ENCODE peak calls at places on chromosomes 1 and 21, in seven cellular contexts. One of them, this sample, is unnamed.

GRCh38 chr1:148161252-148161901 is 9.3 kb upstream of the NBPF11 start:
- DNase-seq in heart left ventricle: no peak
- DNase-seq in lower lobe of right lung: no peak
- DNase-seq in left cardiac atrium: peak; percentile 16
- DNase-seq in thoracic aorta: no peak
- DNase-seq in psoas muscle: peak; percentile 50
- DNase-seq in Caki2: no peak
- DNase-seq in this sample: no peak

GRCh38 chr1:65459397-65459768 is 38.9 kb downstream of the LEPR start:
- DNase-seq in heart left ventricle: no peak
- DNase-seq in lower lobe of right lung: no peak
- DNase-seq in Caki2: peak; percentile 40
- DNase-seq in left cardiac atrium: no peak
- DNase-seq in psoas muscle: no peak
- DNase-seq in thoracic aorta: no peak
- DNase-seq in this sample: no peak

GRCh38 chr1:157117527-157118057 is 18.0 kb upstream of the ETV3L start:
- DNase-seq in Caki2: no peak
- DNase-seq in lower lobe of right lung: no peak
- DNase-seq in psoas muscle: no peak
- DNase-seq in thoracic aorta: no peak
- DNase-seq in heart left ventricle: no peak
- DNase-seq in left cardiac atrium: no peak
- DNase-seq in this sample: no peak

GRCh38 chr1:95956215-95956614 is 722.2 kb downstream of the RWDD3 start:
- DNase-seq in left cardiac atrium: no peak
- DNase-seq in thoracic aorta: no peak
- DNase-seq in heart left ventricle: no peak
- DNase-seq in Caki2: no peak
- DNase-seq in lower lobe of right lung: no peak
- DNase-seq in psoas muscle: no peak
- DNase-seq in this sample: no peak

GRCh38 chr1:54324031-54324654 is 82.1 kb downstream of the SSBP3 start:
- DNase-seq in thoracic aorta: no peak
- DNase-seq in left cardiac atrium: peak; percentile 69
- DNase-seq in Caki2: no peak
- DNase-seq in lower lobe of right lung: no peak
- DNase-seq in heart left ventricle: no peak
- DNase-seq in psoas muscle: no peak
- DNase-seq in this sample: peak; percentile 67

GRCh38 chr1:234965128-234965527 is 163.5 kb downstream of the TOMM20 start:
- DNase-seq in lower lobe of right lung: no peak
- DNase-seq in Caki2: no peak
- DNase-seq in psoas muscle: no peak
- DNase-seq in left cardiac atrium: no peak
- DNase-seq in thoracic aorta: no peak
- DNase-seq in heart left ventricle: no peak
- DNase-seq in this sample: no peak

GRCh38 chr1:9164537-9164910 is 35.6 kb upstream of the GPR157 start:
- DNase-seq in thoracic aorta: no peak
- DNase-seq in left cardiac atrium: no peak
- DNase-seq in psoas muscle: no peak
- DNase-seq in heart left ventricle: no peak
- DNase-seq in Caki2: peak; percentile 15
- DNase-seq in lower lobe of right lung: no peak
- DNase-seq in this sample: no peak

GRCh38 chr1:24503003-24503751 is 541 bp downstream of the RCAN3 start:
- DNase-seq in left cardiac atrium: no peak
- DNase-seq in lower lobe of right lung: no peak
- DNase-seq in thoracic aorta: no peak
- DNase-seq in psoas muscle: no peak
- DNase-seq in Caki2: no peak
- DNase-seq in heart left ventricle: peak; percentile 27
- DNase-seq in this sample: peak; percentile 34

GRCh38 chr1:3483801-3484444 is 29.5 kb downstream of the ARHGEF16 start:
- DNase-seq in thoracic aorta: no peak
- DNase-seq in lower lobe of right lung: no peak
- DNase-seq in psoas muscle: peak; percentile 71
- DNase-seq in Caki2: no peak
- DNase-seq in heart left ventricle: no peak
- DNase-seq in left cardiac atrium: peak; percentile 53
- DNase-seq in this sample: peak; percentile 67

GRCh38 chr21:45019076-45019886 is 55.1 kb upstream of the ADARB1 start:
- DNase-seq in left cardiac atrium: peak; percentile 56
- DNase-seq in lower lobe of right lung: peak; percentile 48
- DNase-seq in Caki2: no peak
- DNase-seq in heart left ventricle: peak; percentile 30
- DNase-seq in thoracic aorta: no peak
- DNase-seq in psoas muscle: peak; percentile 76
- DNase-seq in this sample: peak; percentile 65

GRCh38 chr1:236336084-236336483 is 54.3 kb upstream of the ERO1B start:
- DNase-seq in thoracic aorta: no peak
- DNase-seq in Caki2: no peak
- DNase-seq in lower lobe of right lung: no peak
- DNase-seq in left cardiac atrium: no peak
- DNase-seq in psoas muscle: no peak
- DNase-seq in heart left ventricle: no peak
- DNase-seq in this sample: no peak